ENCODE peak calls at places on chromosomes 5 and 9, in five cellular contexts. S, A, G, C and D are unnamed samples.

GRCh38 chr5:60801406-60802090 is 42.5 kb downstream of the ELOVL7 start:
- DNase-seq in S (no peak), A (no peak), G (no peak), C (no peak), D (peak; percentile 25)

GRCh38 chr9:36772449-36773370 is 200.0 kb downstream of the MELK start:
- DNase-seq in S (no peak), A (no peak), G (no peak), C (no peak), D (no peak)

GRCh38 chr5:2207966-2208544 is 325.3 kb upstream of the IRX4 start:
- DNase-seq in S (no peak), A (no peak), G (peak; percentile 46), C (no peak), D (peak; percentile 18)

GRCh38 chr9:135225619-135226228 is 138.3 kb downstream of the OLFM1 start:
- DNase-seq in S (no peak), A (no peak), G (no peak), C (no peak), D (no peak)

GRCh38 chr9:128554155-128554862 is 1.9 kb downstream of the SPTAN1 start:
- DNase-seq in S (peak; percentile 35), A (peak; percentile 46), G (no peak), C (peak; percentile 27), D (peak; percentile 85)

GRCh38 chr9:93020785-93021670 is 37.5 kb upstream of the SUSD3 start:
- DNase-seq in S (no peak), A (no peak), G (no peak), C (no peak), D (no peak)

GRCh38 chr5:76718381-76718832 is 2.5 kb downstream of the F2R start:
- DNase-seq in S (no peak), A (no peak), G (no peak), C (no peak), D (no peak)

GRCh38 chr9:37582548-37583157 is 6.5 kb upstream of the FBXO10 start:
- DNase-seq in S (peak; percentile 42), A (no peak), G (no peak), C (no peak), D (peak; percentile 40)

GRCh38 chr5:96408276-96408777 is 24.7 kb downstream of the PCSK1 start:
- DNase-seq in S (no peak), A (no peak), G (no peak), C (no peak), D (no peak)

GRCh38 chr5:59021837-59022514 is 439.1 kb downstream of the RAB3C start:
- DNase-seq in S (no peak), A (no peak), G (no peak), C (no peak), D (no peak)

GRCh38 chr5:27450607-27451006 is 412.2 kb upstream of the CDH9 start:
- DNase-seq in S (no peak), A (no peak), G (no peak), C (no peak), D (no peak)
- TF ChIP-seq ATF3 in S (no peak), A (no peak), G (no peak), C (no peak), D (no peak)

DNA sequence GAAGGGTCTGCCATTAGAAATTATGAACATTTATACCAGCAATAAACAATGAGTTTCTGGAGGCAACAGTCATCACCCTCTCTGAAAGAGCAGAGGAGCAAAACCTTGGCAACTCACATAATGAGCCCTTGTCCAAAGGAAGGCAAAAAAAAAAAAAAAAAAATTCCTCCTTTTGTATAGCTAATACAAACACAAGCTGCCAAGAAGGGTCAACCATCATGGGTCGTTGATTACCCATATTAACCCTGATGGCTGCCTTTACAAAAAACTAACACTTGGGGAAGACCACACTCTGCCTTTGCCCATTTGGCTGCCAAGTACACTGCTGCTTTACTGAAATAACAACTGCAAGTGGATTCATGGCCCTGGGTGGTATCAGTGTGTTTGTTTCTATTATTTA is 272.7 kb downstream of the ADAMTSL1 start:
- DNase-seq in S (no peak), A (no peak), G (no peak), C (no peak), D (no peak)
- TF ChIP-seq SRF in S (no peak), A (no peak), G (no peak), C (no peak), D (no peak)

GRCh38 chr5:135437796-135438560 is 9.2 kb downstream of the DCANP1 start:
- DNase-seq in S (peak; percentile 44), A (peak; percentile 24), G (no peak), C (no peak), D (peak; percentile 34)
- TF ChIP-seq ATF3 in S (no peak), A (no peak), G (no peak), C (no peak), D (no peak)

GRCh38 chr9:69171049-69171448 is 3.0 kb upstream of the TJP2 start:
- DNase-seq in S (no peak), A (peak; percentile 17), G (no peak), C (no peak), D (no peak)
- TF ChIP-seq SRF in S (no peak), A (no peak), G (no peak), C (no peak), D (no peak)

GRCh38 chr5:82924241-82924989 is 152.8 kb downstream of the TMEM167A start:
- DNase-seq in S (no peak), A (no peak), G (no peak), C (no peak), D (peak; percentile 14)

GRCh38 chr5:82924990-82925385 is 152.2 kb downstream of the TMEM167A start:
- DNase-seq in S (no peak), A (no peak), G (no peak), C (no peak), D (no peak)

GRCh38 chr5:82918311-82919031 is 158.7 kb downstream of the TMEM167A start:
- DNase-seq in S (peak; percentile 48), A (no peak), G (no peak), C (no peak), D (no peak)

GRCh38 chr5:82917584-82917983 is 159.6 kb downstream of the TMEM167A start:
- DNase-seq in S (no peak), A (no peak), G (no peak), C (no peak), D (no peak)

GRCh38 chr5:82922086-82922734 is 155.0 kb downstream of the TMEM167A start:
- DNase-seq in S (no peak), A (no peak), G (no peak), C (no peak), D (no peak)
- TF ChIP-seq ATF3 in S (no peak), A (no peak), G (no peak), C (no peak), D (no peak)

DNA sequence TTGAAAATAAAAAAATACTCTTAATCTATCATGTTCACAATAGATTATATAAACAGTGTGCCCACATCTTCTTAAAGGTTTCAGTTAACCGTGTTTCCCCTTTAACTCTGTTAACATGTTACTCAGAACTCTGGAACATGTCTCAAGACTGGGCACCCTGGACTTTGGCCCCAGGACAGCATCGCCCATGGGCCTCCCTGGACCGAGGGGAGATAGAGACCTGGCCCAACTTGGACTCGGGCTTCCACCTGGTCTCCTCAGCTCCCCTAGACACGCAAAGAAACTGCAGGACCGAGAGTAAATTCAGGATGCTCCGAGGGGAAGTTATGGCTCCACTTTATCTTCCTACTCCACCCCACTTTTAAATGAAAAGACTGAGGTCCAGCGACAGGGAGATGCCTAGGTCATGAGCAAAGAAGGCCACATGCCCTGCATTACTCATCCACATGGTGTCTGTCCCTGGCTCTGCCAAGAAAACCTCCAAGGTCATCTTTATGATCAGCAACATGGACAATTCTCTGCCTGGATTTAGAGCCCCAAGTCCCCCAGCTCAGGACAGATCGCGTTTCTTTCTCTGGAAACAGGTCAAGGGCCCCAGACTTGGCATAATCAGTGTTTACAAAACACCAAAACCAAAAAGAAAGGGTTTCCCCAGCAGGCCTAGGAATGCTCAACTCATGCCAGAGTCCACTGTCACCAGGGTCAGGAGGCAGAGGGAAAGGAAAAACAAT is 17.3 kb downstream of the GPX3 start:
- DNase-seq in S (no peak), A (no peak), G (no peak), C (no peak), D (peak; percentile 31)
- TF ChIP-seq SRF in S (no peak), A (no peak), G (no peak), C (no peak), D (no peak)